ENCODE peak calls at places on chromosomes 6 and 20, in four cellular contexts. X, S, V and J are unnamed samples.

GRCh38 chr6:116902634-116903033 is 25.6 kb downstream of the RFX6 start:
- DNase-seq in S (no peak), V (no peak), X (no peak), J (no peak)

GRCh38 chr6:41427642-41428401 is 92.4 kb downstream of the NCR2 start:
- DNase-seq in S (no peak), V (peak), X (no peak), J (peak)

GRCh38 chr20:58111340-58112016 is 117.0 kb downstream of the ANKRD60 start:
- DNase-seq in V (no peak), S (no peak), X (no peak), J (no peak)

GRCh38 chr20:19449051-19449450 is 236.6 kb downstream of the SLC24A3 start:
- DNase-seq in S (no peak), X (no peak), V (no peak), J (no peak)

GRCh38 chr6:88920777-88921728 is 42.4 kb downstream of the RNGTT start:
- DNase-seq in X (no peak), S (no peak), V (no peak), J (no peak)

GRCh38 chr20:39893013-39893685 is 795.9 kb downstream of the MAFB start:
- DNase-seq in X (peak), V (no peak), S (no peak), J (no peak)

GRCh38 chr6:55399331-55399730 is 72.1 kb downstream of the GFRAL start:
- DNase-seq in S (no peak), V (no peak), X (no peak), J (no peak)

GRCh38 chr6:55777461-55777860 is 97.9 kb downstream of the BMP5 start:
- DNase-seq in X (no peak), S (no peak), V (no peak), J (no peak)

GRCh38 chr6:74780831-74781230 is 425.0 kb downstream of the COL12A1 start:
- DNase-seq in X (no peak), V (no peak), S (no peak), J (no peak)

GRCh38 chr6:147641511-147641910 is 133.0 kb downstream of the SAMD5 start:
- DNase-seq in V (no peak), X (no peak), S (no peak), J (no peak)

GRCh38 chr6:55578537-55579363 is at the start of gene HMGCLL1:
- DNase-seq in X (no peak), V (no peak), S (peak), J (peak)

GRCh38 chr6:39361657-39362486 is 39.4 kb upstream of the KCNK16 start:
- DNase-seq in X (peak), S (peak), V (peak), J (no peak)

GRCh38 chr6:97674802-97675201 is 391.8 kb upstream of the MMS22L start:
- DNase-seq in V (no peak), X (peak), S (no peak), J (no peak)

GRCh38 chr20:36604952-36605308 is 649 bp upstream of the RAB5IF start:
- DNase-seq in S (no peak), X (no peak), V (peak), J (peak)

GRCh38 chr6:3848380-3848779 is 793 bp upstream of the FAM50B start:
- DNase-seq in V (no peak), X (no peak), S (no peak), J (no peak)

GRCh38 chr6:134714679-134715078 is 235.2 kb downstream of the ALDH8A1 start:
- DNase-seq in V (no peak), S (no peak), X (no peak), J (peak)

GRCh38 chr20:43938017-43938655 is 23.5 kb downstream of the TOX2 start:
- DNase-seq in S (no peak), X (no peak), V (no peak), J (no peak)

GRCh38 chr20:50415031-50415515 is 95.1 kb upstream of the PTPN1 start:
- DNase-seq in X (no peak), V (no peak), S (no peak), J (no peak)

GRCh38 chr6:100116409-100117194 is 122.6 kb upstream of the MCHR2 start:
- DNase-seq in S (no peak), V (peak), X (peak), J (no peak)
- TF ChIP-seq CTCF in S (peak), V (peak), X (peak), J (peak)

DNA sequence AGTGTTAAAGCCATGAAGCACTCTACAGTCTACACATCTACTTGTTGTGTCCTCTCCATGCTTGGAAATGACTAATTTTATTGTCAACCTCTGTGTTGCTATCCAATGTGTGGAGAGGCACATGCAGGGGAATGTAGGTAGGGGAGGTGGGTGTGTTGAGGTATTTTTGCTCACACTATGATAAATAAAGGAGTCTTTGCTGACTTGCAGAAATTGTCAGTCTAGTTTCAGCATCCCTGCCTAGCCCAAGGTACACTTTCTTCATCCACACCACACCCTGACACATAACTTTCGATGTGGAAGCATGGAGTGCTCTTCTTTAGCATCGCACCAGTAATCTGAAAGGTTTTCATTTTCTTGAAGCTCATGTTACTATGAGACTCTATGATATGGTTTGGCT is 264.0 kb downstream of the TRDN start:
- DNase-seq in S (no peak), V (no peak), X (no peak), J (no peak)
- TF ChIP-seq CTCF in S (no peak), V (no peak), X (no peak), J (no peak)

GRCh38 chr6:161526794-161527193 is 252.9 kb upstream of the AGPAT4 start:
- DNase-seq in X (no peak), V (no peak), S (no peak), J (no peak)
- TF ChIP-seq CTCF in X (no peak), V (no peak), S (no peak), J (no peak)

DNA sequence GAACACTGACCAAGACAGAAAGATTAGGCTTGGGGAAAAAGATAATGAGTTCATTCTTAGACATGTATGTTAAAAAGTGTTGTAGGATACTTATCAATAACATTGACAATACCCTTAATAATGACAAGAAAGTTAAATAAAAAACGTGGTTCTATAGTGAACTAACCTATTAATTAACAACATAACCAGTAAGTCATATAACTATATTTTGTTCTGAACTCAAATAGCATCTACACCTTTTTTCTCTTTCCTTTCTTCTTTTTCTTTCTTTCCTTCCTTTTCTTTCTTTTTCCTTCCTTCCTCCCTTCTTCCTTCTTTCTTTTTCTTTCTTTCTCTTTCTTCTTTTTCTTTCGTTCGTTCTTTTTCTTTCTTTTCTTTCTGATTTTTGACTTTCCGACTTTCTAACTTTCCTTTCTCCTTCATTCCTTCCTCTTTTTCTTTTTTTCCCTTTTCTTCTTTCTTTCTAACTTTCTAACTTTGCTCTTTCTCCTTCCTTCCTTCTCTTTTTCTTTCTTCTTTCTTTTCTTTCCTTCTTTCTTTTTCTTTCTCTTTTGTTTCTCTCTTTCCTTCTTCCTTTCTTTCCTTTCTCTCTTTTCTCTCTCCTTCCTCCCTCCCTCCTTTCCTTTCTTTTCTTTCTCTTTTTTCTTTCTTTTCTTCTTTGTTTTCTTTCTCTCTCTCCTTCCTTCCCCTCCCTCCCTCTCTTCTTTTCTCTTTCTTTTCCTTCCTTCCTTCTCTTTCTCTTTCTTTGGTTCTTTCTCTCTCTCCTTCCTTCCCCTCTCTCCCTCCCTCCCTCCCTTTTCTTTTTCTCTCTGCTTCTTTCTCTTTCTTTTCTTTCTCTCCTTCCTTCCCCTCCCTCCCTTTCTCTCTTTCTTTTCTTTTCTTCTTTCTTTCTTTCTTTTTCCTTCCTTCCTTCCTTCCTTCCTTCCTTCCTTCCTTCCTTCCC is 24.6 kb downstream of the PRSS35 start:
- DNase-seq in V (no peak), X (no peak), S (no peak), J (no peak)
- TF ChIP-seq CTCF in V (no peak), X (no peak), S (no peak), J (no peak)

GRCh38 chr20:46823271-46823747 is 71.3 kb upstream of the EYA2 start:
- DNase-seq in V (no peak), S (no peak), X (no peak), J (no peak)

GRCh38 chr20:46816097-46816496 is 78.5 kb upstream of the EYA2 start:
- DNase-seq in S (no peak), X (no peak), V (no peak), J (no peak)

GRCh38 chr20:46823753-46824152 is 70.9 kb upstream of the EYA2 start:
- DNase-seq in X (no peak), V (no peak), S (no peak), J (no peak)

GRCh38 chr20:46816916-46817638 is 77.6 kb upstream of the EYA2 start:
- DNase-seq in S (no peak), X (no peak), V (no peak), J (no peak)

GRCh38 chr20:46820682-46821081 is 74.0 kb upstream of the EYA2 start:
- DNase-seq in S (no peak), X (no peak), V (no peak), J (no peak)
- TF ChIP-seq CTCF in S (no peak), X (no peak), V (no peak), J (no peak)

DNA sequence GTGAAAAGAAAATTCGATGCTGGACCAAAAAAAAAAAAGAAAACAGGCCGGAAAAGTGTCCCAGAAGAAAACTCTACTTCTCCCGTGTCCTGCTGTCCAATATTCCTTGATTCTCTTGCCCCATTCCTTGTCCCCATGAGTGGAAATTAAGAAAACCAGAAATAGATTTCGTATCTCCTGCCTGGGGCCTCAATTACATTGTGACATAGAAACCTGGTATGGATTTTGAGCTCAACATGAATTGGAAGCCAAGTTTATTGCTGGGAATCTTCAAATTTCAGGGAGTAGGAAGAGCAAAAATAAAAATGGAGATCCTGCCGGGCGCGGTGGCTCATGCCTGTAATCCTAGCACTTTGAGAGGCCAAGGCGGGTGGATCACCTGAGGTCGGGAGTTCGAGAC is 11.9 kb downstream of the ISM1 start:
- DNase-seq in X (no peak), S (no peak), V (no peak), J (no peak)
- TF ChIP-seq CTCF in X (no peak), S (no peak), V (no peak), J (no peak)

GRCh38 chr20:12056836-12057235 is 139.1 kb downstream of the BTBD3 start:
- DNase-seq in X (no peak), V (no peak), S (no peak), J (no peak)
- TF ChIP-seq CTCF in X (no peak), V (no peak), S (no peak), J (no peak)